ENCODE peak calls at places on chromosomes 1 and 21, in five cellular contexts. One of them, this sample, is unnamed.

GRCh38 chr1:26706315-26706714 is 10.5 kb downstream of the ARID1A start:
- DNase-seq in H1: no peak
- DNase-seq in H54: no peak
- DNase-seq in uterus: no peak
- DNase-seq in K562: no peak
- DNase-seq in this sample: no peak

GRCh38 chr1:183180634-183181056 is 5.4 kb upstream of the LAMC2 start:
- DNase-seq in H1: no peak
- DNase-seq in H54: peak; percentile 40
- DNase-seq in uterus: peak; percentile 29
- DNase-seq in K562: no peak
- DNase-seq in this sample: no peak

GRCh38 chr1:61332196-61332753 is 249.9 kb downstream of the NFIA start:
- DNase-seq in H1: no peak
- DNase-seq in H54: no peak
- DNase-seq in uterus: no peak
- DNase-seq in K562: no peak
- DNase-seq in this sample: no peak

GRCh38 chr1:18470650-18471355 is 9.9 kb upstream of the KLHDC7A start:
- DNase-seq in H1: no peak
- DNase-seq in H54: no peak
- DNase-seq in uterus: no peak
- DNase-seq in K562: no peak
- DNase-seq in this sample: no peak

GRCh38 chr1:206029484-206029883 is 5.8 kb upstream of the CTSE start:
- DNase-seq in H1: no peak
- DNase-seq in H54: peak; percentile 33
- DNase-seq in uterus: peak; percentile 64
- DNase-seq in K562: no peak
- DNase-seq in this sample: peak; percentile 19

GRCh38 chr1:160032165-160032827 is 506 bp upstream of the PIGM start:
- DNase-seq in H1: no peak
- DNase-seq in H54: no peak
- DNase-seq in uterus: no peak
- DNase-seq in K562: peak; percentile 46
- DNase-seq in this sample: no peak

GRCh38 chr1:175158133-175158532 is 34.4 kb downstream of the KIAA0040 start:
- DNase-seq in H1: no peak
- DNase-seq in H54: no peak
- DNase-seq in uterus: no peak
- DNase-seq in K562: no peak
- DNase-seq in this sample: peak; percentile 12

GRCh38 chr1:246001142-246001812 is 505.8 kb downstream of the SMYD3 start:
- DNase-seq in H1: no peak
- DNase-seq in H54: no peak
- DNase-seq in uterus: no peak
- DNase-seq in K562: no peak
- DNase-seq in this sample: no peak

GRCh38 chr1:202002447-202002846 is 7.9 kb upstream of the ELF3 start:
- DNase-seq in H1: no peak
- DNase-seq in H54: no peak
- DNase-seq in uterus: no peak
- DNase-seq in K562: no peak
- DNase-seq in this sample: no peak

GRCh38 chr1:26574690-26575349 is 45.3 kb downstream of the RPS6KA1 start:
- DNase-seq in H1: no peak
- DNase-seq in H54: no peak
- DNase-seq in uterus: no peak
- DNase-seq in K562: no peak
- DNase-seq in this sample: peak; percentile 16

GRCh38 chr1:6859415-6860343 is 74.4 kb downstream of the CAMTA1 start:
- DNase-seq in H1: no peak
- DNase-seq in H54: peak; percentile 26
- DNase-seq in uterus: peak; percentile 20
- DNase-seq in K562: no peak
- DNase-seq in this sample: peak; percentile 4

GRCh38 chr1:41648844-41649243 is 164.4 kb upstream of the EDN2 start:
- DNase-seq in H1: no peak
- DNase-seq in H54: no peak
- DNase-seq in uterus: no peak
- DNase-seq in K562: no peak
- DNase-seq in this sample: no peak

GRCh38 chr1:29327223-29327935 is 91.1 kb downstream of the PTPRU start:
- DNase-seq in H1: no peak
- DNase-seq in H54: no peak
- DNase-seq in uterus: no peak
- DNase-seq in K562: no peak
- DNase-seq in this sample: no peak

GRCh38 chr1:106995970-106996369 is 60.5 kb upstream of the PRMT6 start:
- DNase-seq in H1: no peak
- DNase-seq in H54: no peak
- DNase-seq in uterus: no peak
- DNase-seq in K562: no peak
- DNase-seq in this sample: no peak

GRCh38 chr1:83998599-83999315 is at the start of gene TTLL7:
- DNase-seq in H1: no peak
- DNase-seq in H54: peak; percentile 65
- DNase-seq in uterus: peak; percentile 62
- DNase-seq in K562: peak; percentile 79
- DNase-seq in this sample: peak; percentile 93

GRCh38 chr1:205547932-205548827 is 43.7 kb downstream of the CDK18 start:
- DNase-seq in H1: no peak
- DNase-seq in H54: no peak
- DNase-seq in uterus: no peak
- DNase-seq in K562: no peak
- DNase-seq in this sample: no peak

GRCh38 chr1:50080904-50081586 is 27.7 kb upstream of the ELAVL4 start:
- DNase-seq in H1: no peak
- DNase-seq in H54: no peak
- DNase-seq in uterus: no peak
- DNase-seq in K562: no peak
- DNase-seq in this sample: no peak

GRCh38 chr1:221768444-221769066 is 26.7 kb upstream of the DUSP10 start:
- DNase-seq in H1: no peak
- DNase-seq in H54: no peak
- DNase-seq in uterus: no peak
- DNase-seq in K562: no peak
- DNase-seq in this sample: no peak

GRCh38 chr1:32205401-32206370 is at the start of gene IQCC:
- DNase-seq in H1: peak; percentile 81
- DNase-seq in H54: peak; percentile 79
- DNase-seq in uterus: peak; percentile 85
- DNase-seq in K562: peak; percentile 96
- DNase-seq in this sample: peak; percentile 91
- TF ChIP-seq POLR2A in H1: peak; percentile 90
- TF ChIP-seq POLR2A in H54: peak; percentile 83
- TF ChIP-seq POLR2A in uterus: peak; percentile 71
- TF ChIP-seq POLR2A in K562: peak; percentile 94
- TF ChIP-seq POLR2A in this sample: peak; percentile 90

DNA sequence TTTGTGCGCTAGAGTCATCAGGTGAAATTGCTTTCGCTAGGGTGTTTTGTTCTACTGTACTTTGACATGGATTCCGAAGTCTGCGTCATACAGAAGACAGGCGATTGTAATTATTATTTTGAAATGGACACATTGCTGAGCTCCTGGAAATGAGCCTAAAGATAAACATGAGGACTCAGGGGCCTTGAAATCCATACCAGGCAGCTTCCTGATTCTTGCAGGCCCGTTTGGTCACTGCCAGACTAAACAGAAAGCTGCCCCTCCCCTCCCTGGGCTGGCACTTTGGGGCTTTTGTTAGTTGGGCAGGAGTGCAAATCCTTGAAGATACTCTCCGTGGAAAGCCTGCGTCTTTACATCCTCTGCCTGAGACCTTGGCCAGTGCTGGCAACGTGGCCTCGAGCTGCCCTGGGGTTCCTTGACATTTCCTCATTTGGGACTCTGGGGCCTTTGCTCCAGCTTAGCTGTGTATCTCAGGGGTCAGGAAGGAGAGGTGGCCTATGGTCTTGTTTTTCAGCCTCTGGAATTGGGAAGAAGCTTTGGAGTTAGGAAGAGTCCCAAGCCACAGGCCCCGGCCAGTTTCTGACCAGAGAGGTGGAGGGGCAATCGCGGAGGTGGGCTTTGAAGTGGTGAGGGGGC is 26.9 kb upstream of the KCNE2 start:
- DNase-seq in H1: no peak
- DNase-seq in H54: no peak
- DNase-seq in uterus: no peak
- DNase-seq in K562: no peak
- DNase-seq in this sample: no peak
- TF ChIP-seq POLR2A in H1: no peak
- TF ChIP-seq POLR2A in H54: no peak
- TF ChIP-seq POLR2A in uterus: no peak
- TF ChIP-seq POLR2A in K562: no peak
- TF ChIP-seq POLR2A in this sample: no peak

GRCh38 chr1:51859737-51860136 is 18.8 kb downstream of the NRDC start:
- DNase-seq in H1: no peak
- DNase-seq in H54: no peak
- DNase-seq in uterus: no peak
- DNase-seq in K562: no peak
- DNase-seq in this sample: peak; percentile 50
- TF ChIP-seq POLR2A in H1: no peak
- TF ChIP-seq POLR2A in H54: no peak
- TF ChIP-seq POLR2A in uterus: no peak
- TF ChIP-seq POLR2A in K562: no peak
- TF ChIP-seq POLR2A in this sample: no peak

GRCh38 chr1:113980120-113980519 is 846 bp downstream of the OLFML3 start:
- DNase-seq in H1: no peak
- DNase-seq in H54: no peak
- DNase-seq in uterus: peak; percentile 84
- DNase-seq in K562: no peak
- DNase-seq in this sample: no peak

GRCh38 chr1:113975211-113975895 is 3.9 kb upstream of the OLFML3 start:
- DNase-seq in H1: no peak
- DNase-seq in H54: no peak
- DNase-seq in uterus: no peak
- DNase-seq in K562: no peak
- DNase-seq in this sample: no peak

GRCh38 chr1:113981962-113982931 is 3.0 kb downstream of the OLFML3 start:
- DNase-seq in H1: no peak
- DNase-seq in H54: peak; percentile 28
- DNase-seq in uterus: peak; percentile 85
- DNase-seq in K562: no peak
- DNase-seq in this sample: no peak

GRCh38 chr1:113976609-113977278 is 2.5 kb upstream of the OLFML3 start:
- DNase-seq in H1: peak; percentile 33
- DNase-seq in H54: no peak
- DNase-seq in uterus: peak; percentile 50
- DNase-seq in K562: peak; percentile 43
- DNase-seq in this sample: peak; percentile 17

DNA sequence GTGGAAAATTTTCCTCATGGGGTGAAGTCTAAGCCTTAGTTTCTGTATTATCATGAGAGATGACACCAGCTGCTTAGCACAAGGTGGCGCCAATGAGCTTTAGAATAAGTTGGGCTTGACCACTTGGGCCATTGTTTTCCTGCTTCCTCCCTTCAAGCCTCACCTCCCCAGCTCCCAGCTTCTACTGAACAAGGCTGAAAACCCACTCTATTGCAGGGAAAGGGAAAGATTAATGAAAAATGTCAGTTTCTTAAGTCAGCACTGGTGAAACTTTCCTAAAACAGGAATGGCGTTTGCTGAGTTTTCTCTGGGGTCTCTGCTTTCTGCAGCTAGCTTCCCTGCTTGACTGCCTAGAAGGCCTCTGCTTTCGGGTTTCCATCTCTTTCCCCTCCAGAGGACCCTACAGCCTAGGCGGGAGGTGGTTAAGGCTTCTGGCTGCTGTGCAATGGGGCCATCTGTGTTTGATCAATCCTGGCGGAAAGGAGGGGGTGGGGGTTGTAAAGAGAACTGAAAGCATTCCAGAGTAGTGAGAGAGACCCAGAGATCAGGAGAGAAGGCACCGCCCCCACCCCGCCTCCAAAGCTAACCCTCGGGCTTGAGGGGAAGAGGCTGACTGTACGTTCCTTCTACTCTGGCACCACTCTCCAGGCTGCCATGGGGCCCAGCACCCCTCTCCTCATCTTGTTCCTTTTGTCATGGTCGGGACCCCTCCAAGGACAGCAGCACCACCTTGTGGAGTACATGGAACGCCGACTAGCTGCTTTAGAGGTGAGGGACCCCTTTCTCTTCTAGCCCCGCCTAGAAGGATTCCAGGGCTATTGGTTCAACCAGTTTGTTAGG is at the start of gene OLFML3:
- DNase-seq in H1: peak; percentile 84
- DNase-seq in H54: peak; percentile 71
- DNase-seq in uterus: peak; percentile 95
- DNase-seq in K562: peak; percentile 76
- DNase-seq in this sample: peak; percentile 81
- TF ChIP-seq POLR2A in H1: peak; percentile 50
- TF ChIP-seq POLR2A in H54: no peak
- TF ChIP-seq POLR2A in uterus: peak; percentile 79
- TF ChIP-seq POLR2A in K562: no peak
- TF ChIP-seq POLR2A in this sample: no peak

GRCh38 chr1:203867816-203868215 is 6.4 kb downstream of the SNRPE start:
- DNase-seq in H1: no peak
- DNase-seq in H54: no peak
- DNase-seq in uterus: no peak
- DNase-seq in K562: no peak
- DNase-seq in this sample: no peak

GRCh38 chr1:203873094-203873493 is 11.7 kb downstream of the SNRPE start:
- DNase-seq in H1: no peak
- DNase-seq in H54: no peak
- DNase-seq in uterus: no peak
- DNase-seq in K562: no peak
- DNase-seq in this sample: no peak

GRCh38 chr1:203871114-203871875 is 9.9 kb downstream of the SNRPE start:
- DNase-seq in H1: peak; percentile 19
- DNase-seq in H54: peak; percentile 44
- DNase-seq in uterus: peak; percentile 47
- DNase-seq in K562: peak; percentile 71
- DNase-seq in this sample: peak; percentile 49

DNA sequence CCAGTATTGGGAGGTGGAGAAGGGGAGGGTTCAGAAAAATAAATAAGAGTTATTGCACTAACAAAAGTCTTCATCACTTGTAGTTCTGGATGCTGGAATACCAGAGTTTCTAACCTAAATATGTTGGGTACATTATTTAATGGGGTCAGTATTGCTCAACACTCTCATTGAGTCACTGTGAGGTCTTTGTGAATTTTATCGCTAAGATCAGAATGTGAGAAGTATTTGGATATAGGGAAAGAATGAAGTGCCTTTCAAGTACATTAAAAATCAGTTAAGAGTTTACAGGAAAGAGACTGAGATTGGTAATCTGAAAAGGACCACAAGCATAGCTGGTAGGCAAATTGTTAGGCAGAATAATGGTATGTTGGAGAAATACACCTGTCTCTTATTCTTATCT is 8.9 kb downstream of the SNRPE start:
- DNase-seq in H1: no peak
- DNase-seq in H54: no peak
- DNase-seq in uterus: no peak
- DNase-seq in K562: no peak
- DNase-seq in this sample: no peak
- TF ChIP-seq POLR2A in H1: peak; percentile 34
- TF ChIP-seq POLR2A in H54: no peak
- TF ChIP-seq POLR2A in uterus: no peak
- TF ChIP-seq POLR2A in K562: no peak
- TF ChIP-seq POLR2A in this sample: no peak

This sample was measured in erythroblast.